ENCODE peak calls at places on chromosomes 13 and 19, in nine cellular contexts. One of them, this sample, is unnamed.

GRCh38 chr13:42720858-42721219 is 60.5 kb upstream of the FAM216B start:
- DNase-seq in Panc1: no peak
- DNase-seq in cardiac muscle cell: no peak
- DNase-seq in lower lobe of right lung: no peak
- DNase-seq in mammary epithelial cell: no peak
- DNase-seq in Peyer's patch: no peak
- DNase-seq in fibroblast of mammary gland: no peak
- DNase-seq in PC-3: no peak
- DNase-seq in SK-N-SH: no peak
- DNase-seq in this sample: no peak

GRCh38 chr13:67228909-67229308 is 1.2 kb downstream of the PCDH9 start:
- DNase-seq in Panc1: no peak
- DNase-seq in cardiac muscle cell: peak; percentile 29
- DNase-seq in lower lobe of right lung: no peak
- DNase-seq in mammary epithelial cell: no peak
- DNase-seq in Peyer's patch: no peak
- DNase-seq in fibroblast of mammary gland: peak; percentile 31
- DNase-seq in PC-3: no peak
- DNase-seq in SK-N-SH: no peak
- DNase-seq in this sample: no peak

GRCh38 chr13:110648155-110648819 is 32.9 kb downstream of the NAXD start:
- DNase-seq in Panc1: no peak
- DNase-seq in cardiac muscle cell: no peak
- DNase-seq in lower lobe of right lung: no peak
- DNase-seq in mammary epithelial cell: no peak
- DNase-seq in Peyer's patch: no peak
- DNase-seq in fibroblast of mammary gland: no peak
- DNase-seq in PC-3: no peak
- DNase-seq in SK-N-SH: peak; percentile 34
- DNase-seq in this sample: no peak

GRCh38 chr13:30355405-30355741 is 48.0 kb upstream of the KATNAL1 start:
- DNase-seq in Panc1: no peak
- DNase-seq in cardiac muscle cell: no peak
- DNase-seq in lower lobe of right lung: peak; percentile 67
- DNase-seq in mammary epithelial cell: no peak
- DNase-seq in Peyer's patch: peak; percentile 65
- DNase-seq in fibroblast of mammary gland: no peak
- DNase-seq in PC-3: no peak
- DNase-seq in SK-N-SH: peak; percentile 51
- DNase-seq in this sample: no peak

GRCh38 chr13:109381546-109382180 is 404.7 kb downstream of the IRS2 start:
- DNase-seq in Panc1: no peak
- DNase-seq in cardiac muscle cell: peak; percentile 64
- DNase-seq in lower lobe of right lung: no peak
- DNase-seq in mammary epithelial cell: peak; percentile 58
- DNase-seq in Peyer's patch: no peak
- DNase-seq in fibroblast of mammary gland: peak; percentile 74
- DNase-seq in PC-3: no peak
- DNase-seq in SK-N-SH: no peak
- DNase-seq in this sample: peak; percentile 83

GRCh38 chr13:53844747-53845146 is 816.1 kb downstream of the OLFM4 start:
- DNase-seq in Panc1: no peak
- DNase-seq in cardiac muscle cell: no peak
- DNase-seq in lower lobe of right lung: no peak
- DNase-seq in mammary epithelial cell: no peak
- DNase-seq in Peyer's patch: no peak
- DNase-seq in fibroblast of mammary gland: no peak
- DNase-seq in PC-3: no peak
- DNase-seq in SK-N-SH: no peak
- DNase-seq in this sample: no peak

GRCh38 chr13:43780666-43781065 is 6.1 kb downstream of the ENOX1 start:
- DNase-seq in Panc1: no peak
- DNase-seq in cardiac muscle cell: no peak
- DNase-seq in lower lobe of right lung: no peak
- DNase-seq in mammary epithelial cell: no peak
- DNase-seq in Peyer's patch: no peak
- DNase-seq in fibroblast of mammary gland: no peak
- DNase-seq in PC-3: no peak
- DNase-seq in SK-N-SH: no peak
- DNase-seq in this sample: no peak

GRCh38 chr13:89361909-89362308 is 1690.7 kb downstream of the SLITRK5 start:
- DNase-seq in Panc1: no peak
- DNase-seq in cardiac muscle cell: peak; percentile 45
- DNase-seq in lower lobe of right lung: no peak
- DNase-seq in mammary epithelial cell: peak; percentile 4
- DNase-seq in Peyer's patch: no peak
- DNase-seq in fibroblast of mammary gland: peak; percentile 2
- DNase-seq in PC-3: peak; percentile 41
- DNase-seq in SK-N-SH: no peak
- DNase-seq in this sample: no peak

GRCh38 chr19:40416918-40417713 is 3.9 kb upstream of the PRX start:
- DNase-seq in Panc1: no peak
- DNase-seq in cardiac muscle cell: peak; percentile 39
- DNase-seq in lower lobe of right lung: peak; percentile 63
- DNase-seq in mammary epithelial cell: peak; percentile 55
- DNase-seq in Peyer's patch: peak; percentile 67
- DNase-seq in fibroblast of mammary gland: no peak
- DNase-seq in PC-3: peak; percentile 20
- DNase-seq in SK-N-SH: no peak
- DNase-seq in this sample: no peak

GRCh38 chr13:112014857-112015256 is 52.1 kb upstream of the SOX1 start:
- DNase-seq in Panc1: no peak
- DNase-seq in cardiac muscle cell: peak; percentile 2
- DNase-seq in lower lobe of right lung: no peak
- DNase-seq in mammary epithelial cell: no peak
- DNase-seq in Peyer's patch: no peak
- DNase-seq in fibroblast of mammary gland: peak; percentile 0
- DNase-seq in PC-3: no peak
- DNase-seq in SK-N-SH: no peak
- DNase-seq in this sample: no peak

GRCh38 chr19:16370671-16371391 is 46.2 kb downstream of the KLF2 start:
- DNase-seq in Panc1: no peak
- DNase-seq in cardiac muscle cell: no peak
- DNase-seq in lower lobe of right lung: peak; percentile 41
- DNase-seq in mammary epithelial cell: no peak
- DNase-seq in Peyer's patch: no peak
- DNase-seq in fibroblast of mammary gland: no peak
- DNase-seq in PC-3: no peak
- DNase-seq in SK-N-SH: no peak
- DNase-seq in this sample: no peak

GRCh38 chr13:88153353-88153752 is 482.2 kb downstream of the SLITRK5 start:
- DNase-seq in Panc1: no peak
- DNase-seq in cardiac muscle cell: no peak
- DNase-seq in lower lobe of right lung: no peak
- DNase-seq in mammary epithelial cell: no peak
- DNase-seq in Peyer's patch: no peak
- DNase-seq in fibroblast of mammary gland: no peak
- DNase-seq in PC-3: no peak
- DNase-seq in SK-N-SH: no peak
- DNase-seq in this sample: no peak

GRCh38 chr13:49464621-49465325 is 20.7 kb downstream of the SETDB2 start:
- DNase-seq in Panc1: no peak
- DNase-seq in cardiac muscle cell: peak; percentile 25
- DNase-seq in lower lobe of right lung: no peak
- DNase-seq in mammary epithelial cell: no peak
- DNase-seq in Peyer's patch: no peak
- DNase-seq in fibroblast of mammary gland: peak; percentile 40
- DNase-seq in PC-3: no peak
- DNase-seq in SK-N-SH: no peak
- DNase-seq in this sample: no peak

DNA sequence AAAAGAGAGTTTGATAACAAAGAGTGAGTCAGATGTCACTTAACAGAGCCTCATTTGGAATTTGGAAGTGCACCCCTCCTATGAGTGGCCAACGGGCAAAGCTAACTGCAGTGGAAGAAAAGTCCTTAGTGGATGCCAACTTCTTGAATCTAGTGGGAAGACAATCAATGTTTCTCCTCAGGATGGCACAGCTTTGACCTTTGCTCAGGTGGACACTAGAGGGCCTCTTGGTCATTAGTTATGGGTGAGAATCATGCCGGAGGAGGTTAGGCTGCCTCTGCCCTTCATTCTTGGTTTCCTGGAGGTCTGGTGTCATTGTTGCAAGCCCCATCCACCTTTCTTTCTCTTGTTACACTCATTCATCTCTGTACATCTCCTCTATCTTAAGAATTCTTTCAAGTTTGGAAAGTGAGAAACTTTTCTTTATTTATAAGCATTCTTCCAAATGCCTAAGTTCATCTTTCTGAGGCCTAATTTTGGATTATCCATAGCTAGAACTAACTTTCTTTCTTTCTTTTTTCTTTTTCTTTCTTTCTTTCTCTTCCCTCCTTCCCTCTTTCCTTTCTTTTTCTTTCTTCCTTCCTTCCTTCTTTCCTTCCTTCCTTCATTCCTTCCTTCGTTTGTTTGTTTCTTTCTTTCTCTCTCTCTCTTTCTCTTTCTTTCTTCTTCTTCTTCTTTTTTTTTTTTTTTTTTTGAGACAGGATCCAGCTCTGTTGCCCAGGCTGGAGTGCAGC is 327.2 kb upstream of the TSHZ3 start:
- DNase-seq in Panc1: no peak
- DNase-seq in cardiac muscle cell: peak; percentile 8
- DNase-seq in lower lobe of right lung: no peak
- DNase-seq in mammary epithelial cell: peak; percentile 14
- DNase-seq in Peyer's patch: no peak
- DNase-seq in fibroblast of mammary gland: peak; percentile 1
- DNase-seq in PC-3: no peak
- DNase-seq in SK-N-SH: peak; percentile 48
- DNase-seq in this sample: no peak
- TF ChIP-seq CTCF in Panc1: peak; percentile 71
- TF ChIP-seq CTCF in cardiac muscle cell: peak; percentile 25
- TF ChIP-seq CTCF in lower lobe of right lung: peak; percentile 44
- TF ChIP-seq CTCF in mammary epithelial cell: peak; percentile 19
- TF ChIP-seq CTCF in Peyer's patch: no peak
- TF ChIP-seq CTCF in fibroblast of mammary gland: peak; percentile 22
- TF ChIP-seq CTCF in PC-3: no peak
- TF ChIP-seq CTCF in SK-N-SH: no peak
- TF ChIP-seq CTCF in this sample: peak; percentile 29

DNA sequence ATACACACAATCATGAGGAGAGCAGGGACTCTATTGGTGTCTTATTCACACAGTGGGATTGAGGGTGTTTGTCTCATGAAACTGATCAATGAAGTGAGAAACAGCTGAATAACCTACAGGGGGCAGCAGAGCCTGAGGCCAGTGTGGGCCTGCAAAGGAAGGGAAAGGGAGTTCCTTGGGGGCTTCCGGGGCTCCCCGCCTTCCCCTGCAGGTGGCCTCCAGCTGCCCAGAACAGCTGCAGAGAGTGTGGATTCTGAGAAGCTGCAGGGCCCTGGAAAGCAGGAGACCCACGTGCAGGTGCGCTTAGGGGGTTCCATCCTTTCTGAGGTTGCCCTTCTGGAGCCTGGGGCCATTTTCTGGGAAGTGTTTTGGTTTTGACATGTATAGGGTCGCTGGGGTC is 20.1 kb downstream of the ZNF763 start:
- DNase-seq in Panc1: no peak
- DNase-seq in cardiac muscle cell: no peak
- DNase-seq in lower lobe of right lung: no peak
- DNase-seq in mammary epithelial cell: no peak
- DNase-seq in Peyer's patch: no peak
- DNase-seq in fibroblast of mammary gland: no peak
- DNase-seq in PC-3: no peak
- DNase-seq in SK-N-SH: peak; percentile 27
- DNase-seq in this sample: no peak
- TF ChIP-seq CTCF in Panc1: peak; percentile 42
- TF ChIP-seq CTCF in cardiac muscle cell: peak; percentile 12
- TF ChIP-seq CTCF in lower lobe of right lung: no peak
- TF ChIP-seq CTCF in mammary epithelial cell: no peak
- TF ChIP-seq CTCF in Peyer's patch: no peak
- TF ChIP-seq CTCF in fibroblast of mammary gland: no peak
- TF ChIP-seq CTCF in PC-3: peak; percentile 25
- TF ChIP-seq CTCF in SK-N-SH: no peak
- TF ChIP-seq CTCF in this sample: peak; percentile 32

GRCh38 chr13:45119990-45120864 is at the start of gene GTF2F2:
- DNase-seq in Panc1: peak; percentile 32
- DNase-seq in cardiac muscle cell: peak; percentile 92
- DNase-seq in lower lobe of right lung: peak; percentile 92
- DNase-seq in mammary epithelial cell: peak; percentile 85
- DNase-seq in Peyer's patch: peak; percentile 94
- DNase-seq in fibroblast of mammary gland: peak; percentile 87
- DNase-seq in PC-3: peak; percentile 84
- DNase-seq in SK-N-SH: peak; percentile 91
- DNase-seq in this sample: peak; percentile 85
- TF ChIP-seq CTCF in Panc1: no peak
- TF ChIP-seq CTCF in cardiac muscle cell: no peak
- TF ChIP-seq CTCF in lower lobe of right lung: no peak
- TF ChIP-seq CTCF in mammary epithelial cell: no peak
- TF ChIP-seq CTCF in Peyer's patch: no peak
- TF ChIP-seq CTCF in fibroblast of mammary gland: no peak
- TF ChIP-seq CTCF in PC-3: no peak
- TF ChIP-seq CTCF in SK-N-SH: no peak
- TF ChIP-seq CTCF in this sample: peak; percentile 19

GRCh38 chr13:41028051-41028450 is 8.9 kb upstream of the ELF1 start:
- DNase-seq in Panc1: no peak
- DNase-seq in cardiac muscle cell: no peak
- DNase-seq in lower lobe of right lung: no peak
- DNase-seq in mammary epithelial cell: no peak
- DNase-seq in Peyer's patch: no peak
- DNase-seq in fibroblast of mammary gland: peak; percentile 38
- DNase-seq in PC-3: no peak
- DNase-seq in SK-N-SH: no peak
- DNase-seq in this sample: peak; percentile 54

GRCh38 chr13:41026806-41027205 is 7.7 kb upstream of the ELF1 start:
- DNase-seq in Panc1: no peak
- DNase-seq in cardiac muscle cell: no peak
- DNase-seq in lower lobe of right lung: no peak
- DNase-seq in mammary epithelial cell: no peak
- DNase-seq in Peyer's patch: no peak
- DNase-seq in fibroblast of mammary gland: no peak
- DNase-seq in PC-3: no peak
- DNase-seq in SK-N-SH: no peak
- DNase-seq in this sample: no peak

GRCh38 chr13:41032646-41033396 is 13.7 kb upstream of the ELF1 start:
- DNase-seq in Panc1: no peak
- DNase-seq in cardiac muscle cell: no peak
- DNase-seq in lower lobe of right lung: no peak
- DNase-seq in mammary epithelial cell: no peak
- DNase-seq in Peyer's patch: no peak
- DNase-seq in fibroblast of mammary gland: no peak
- DNase-seq in PC-3: no peak
- DNase-seq in SK-N-SH: no peak
- DNase-seq in this sample: no peak

GRCh38 chr13:41025518-41025917 is 6.4 kb upstream of the ELF1 start:
- DNase-seq in Panc1: no peak
- DNase-seq in cardiac muscle cell: no peak
- DNase-seq in lower lobe of right lung: no peak
- DNase-seq in mammary epithelial cell: no peak
- DNase-seq in Peyer's patch: no peak
- DNase-seq in fibroblast of mammary gland: no peak
- DNase-seq in PC-3: no peak
- DNase-seq in SK-N-SH: no peak
- DNase-seq in this sample: no peak

GRCh38 chr13:41029629-41030028 is 10.5 kb upstream of the ELF1 start:
- DNase-seq in Panc1: no peak
- DNase-seq in cardiac muscle cell: no peak
- DNase-seq in lower lobe of right lung: no peak
- DNase-seq in mammary epithelial cell: no peak
- DNase-seq in Peyer's patch: no peak
- DNase-seq in fibroblast of mammary gland: no peak
- DNase-seq in PC-3: peak; percentile 10
- DNase-seq in SK-N-SH: no peak
- DNase-seq in this sample: no peak
- TF ChIP-seq CTCF in Panc1: peak; percentile 24
- TF ChIP-seq CTCF in cardiac muscle cell: no peak
- TF ChIP-seq CTCF in lower lobe of right lung: no peak
- TF ChIP-seq CTCF in mammary epithelial cell: peak; percentile 17
- TF ChIP-seq CTCF in Peyer's patch: no peak
- TF ChIP-seq CTCF in fibroblast of mammary gland: no peak
- TF ChIP-seq CTCF in PC-3: peak; percentile 42
- TF ChIP-seq CTCF in SK-N-SH: no peak
- TF ChIP-seq CTCF in this sample: no peak

GRCh38 chr19:45130888-45131615 is 29.7 kb downstream of the NKPD1 start:
- DNase-seq in Panc1: no peak
- DNase-seq in cardiac muscle cell: no peak
- DNase-seq in lower lobe of right lung: no peak
- DNase-seq in mammary epithelial cell: peak; percentile 49
- DNase-seq in Peyer's patch: peak; percentile 56
- DNase-seq in fibroblast of mammary gland: no peak
- DNase-seq in PC-3: peak; percentile 58
- DNase-seq in SK-N-SH: no peak
- DNase-seq in this sample: no peak
- TF ChIP-seq CTCF in Panc1: no peak
- TF ChIP-seq CTCF in cardiac muscle cell: no peak
- TF ChIP-seq CTCF in lower lobe of right lung: no peak
- TF ChIP-seq CTCF in mammary epithelial cell: peak; percentile 22
- TF ChIP-seq CTCF in Peyer's patch: peak; percentile 13
- TF ChIP-seq CTCF in fibroblast of mammary gland: no peak
- TF ChIP-seq CTCF in PC-3: peak; percentile 56
- TF ChIP-seq CTCF in SK-N-SH: peak; percentile 34
- TF ChIP-seq CTCF in this sample: peak; percentile 56